ENCODE peak calls at places on chromosome 1, in ten cellular contexts. P is pancreas, E is GM12865, O is bronchial epithelial cell, M is endodermal cell, J is left lung, H is cardiac muscle cell, L is uterus, U is tibial nerve, V is neural crest cell. Q is an unnamed sample.

GRCh38 chr1:26297791-26298124 is 8.7 kb downstream of the UBXN11 start:
- DNase-seq in J (no peak), M (no peak), E (no peak), P (no peak), L (no peak), V (no peak), O (no peak), U (no peak), H (no peak), Q (no peak)

GRCh38 chr1:204338359-204338758 is 21.4 kb downstream of the PLEKHA6 start:
- DNase-seq in H (no peak), J (no peak), O (no peak), L (no peak), E (no peak), V (no peak), M (no peak), U (no peak), P (no peak), Q (no peak)

GRCh38 chr1:199693724-199694123 is 333.8 kb upstream of the NR5A2 start:
- DNase-seq in O (no peak), M (no peak), E (no peak), J (no peak), V (no peak), L (no peak), P (no peak), U (no peak), H (no peak), Q (no peak)

GRCh38 chr1:160070243-160071163 is 543 bp upstream of the KCNJ10 start:
- DNase-seq in E (peak; percentile 53), P (peak; percentile 85), L (peak; percentile 78), J (peak; percentile 71), O (peak; percentile 29), M (peak; percentile 97), H (peak; percentile 62), U (peak; percentile 64), V (peak; percentile 74), Q (peak; percentile 51)

GRCh38 chr1:176559474-176560390 is 96.8 kb downstream of the PAPPA2 start:
- DNase-seq in L (peak; percentile 46), V (peak; percentile 65), U (peak; percentile 60), J (no peak), M (peak; percentile 86), E (peak; percentile 61), O (peak; percentile 43), P (no peak), H (peak; percentile 71), Q (no peak)

GRCh38 chr1:154926201-154926600 is 10.3 kb downstream of the PMVK start:
- DNase-seq in O (no peak), P (no peak), L (no peak), H (no peak), V (no peak), U (no peak), J (no peak), M (no peak), E (no peak), Q (no peak)

GRCh38 chr1:10245674-10246073 is 35.3 kb downstream of the KIF1B start:
- DNase-seq in P (no peak), L (no peak), U (no peak), V (no peak), M (no peak), H (no peak), J (no peak), E (no peak), O (no peak), Q (no peak)

GRCh38 chr1:205849619-205850355 is at the start of gene PM20D1:
- DNase-seq in L (peak; percentile 67), J (peak; percentile 75), U (peak; percentile 77), P (peak; percentile 74), M (peak; percentile 58), O (peak; percentile 50), V (no peak), E (peak; percentile 81), H (peak; percentile 92), Q (peak; percentile 63)

GRCh38 chr1:223741861-223742260 is 29.5 kb downstream of the CAPN2 start:
- DNase-seq in P (no peak), V (no peak), H (no peak), M (peak; percentile 72), U (no peak), L (no peak), O (peak; percentile 97), J (no peak), E (no peak), Q (no peak)
- TF ChIP-seq CTCF in P (no peak), V (no peak), H (no peak), M (no peak), U (no peak), L (no peak), O (no peak), J (no peak), E (no peak), Q (no peak)

GRCh38 chr1:95012389-95012788 is 60.4 kb downstream of the ALG14 start:
- DNase-seq in U (no peak), L (no peak), H (peak; percentile 90), O (no peak), V (no peak), M (no peak), E (no peak), P (no peak), J (no peak), Q (no peak)

GRCh38 chr1:95018602-95019369 is 54.0 kb downstream of the ALG14 start:
- DNase-seq in U (no peak), P (no peak), V (no peak), E (no peak), M (no peak), J (no peak), L (no peak), H (no peak), O (peak; percentile 80), Q (no peak)

GRCh38 chr1:95017775-95018174 is 55.0 kb downstream of the ALG14 start:
- DNase-seq in J (no peak), P (no peak), V (no peak), O (no peak), H (no peak), U (no peak), M (no peak), E (no peak), L (no peak), Q (no peak)

GRCh38 chr1:95010158-95010557 is 62.6 kb downstream of the ALG14 start:
- DNase-seq in L (no peak), U (no peak), M (no peak), V (no peak), E (no peak), H (no peak), O (no peak), P (no peak), J (no peak), Q (no peak)

DNA sequence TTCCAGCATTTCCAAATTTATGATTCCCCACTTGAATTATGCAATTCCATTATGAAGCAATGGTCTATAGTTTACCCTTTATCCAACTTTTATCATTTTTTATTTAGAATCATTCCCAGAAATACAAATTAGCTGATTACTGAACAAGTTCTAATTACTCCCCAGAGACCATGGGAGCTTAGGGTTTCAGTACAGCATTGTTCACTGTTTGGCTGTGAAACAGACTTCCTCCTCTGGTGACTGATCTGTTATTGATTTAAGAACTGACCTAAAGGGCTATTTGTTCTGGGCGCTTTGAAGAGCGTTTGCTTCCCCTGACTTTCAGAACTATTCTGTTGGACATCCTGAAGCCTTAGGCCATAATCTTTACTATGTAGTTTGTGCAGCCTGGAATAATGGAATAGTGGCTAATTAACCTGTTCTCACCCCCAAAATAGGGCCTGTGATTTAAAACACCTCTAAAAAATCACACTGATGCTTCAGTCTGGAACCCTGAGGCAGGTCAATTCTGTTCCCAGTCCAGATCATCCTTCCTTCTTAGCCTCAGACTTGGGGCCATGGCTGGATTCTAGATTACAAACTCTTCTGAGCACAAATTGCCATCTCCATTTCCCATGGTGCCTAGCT is 58.7 kb downstream of the ALG14 start:
- DNase-seq in V (no peak), J (no peak), O (peak; percentile 46), U (no peak), L (no peak), P (no peak), E (no peak), M (no peak), H (no peak), Q (no peak)
- TF ChIP-seq CTCF in V (no peak), J (no peak), O (no peak), U (no peak), L (no peak), P (no peak), E (no peak), M (no peak), H (no peak), Q (no peak)

GRCh38 chr1:95312181-95312580 is 78.2 kb downstream of the RWDD3 start:
- DNase-seq in H (no peak), E (no peak), L (no peak), M (no peak), V (no peak), U (no peak), P (no peak), J (no peak), O (no peak), Q (no peak)

GRCh38 chr1:95311006-95311405 is 77.0 kb downstream of the RWDD3 start:
- DNase-seq in P (no peak), H (no peak), O (no peak), V (no peak), E (no peak), M (no peak), U (no peak), L (no peak), J (no peak), Q (no peak)

GRCh38 chr1:95308276-95308675 is 74.3 kb downstream of the RWDD3 start:
- DNase-seq in L (no peak), J (no peak), O (no peak), E (no peak), M (no peak), V (no peak), U (no peak), P (no peak), H (no peak), Q (no peak)

GRCh38 chr1:95311762-95312161 is 77.8 kb downstream of the RWDD3 start:
- DNase-seq in J (no peak), M (no peak), U (no peak), E (no peak), V (no peak), P (no peak), L (no peak), O (no peak), H (no peak), Q (no peak)

GRCh38 chr1:95309031-95309459 is 75.0 kb downstream of the RWDD3 start:
- DNase-seq in U (no peak), P (no peak), H (peak; percentile 55), J (no peak), E (peak; percentile 5), M (peak; percentile 68), V (peak; percentile 32), O (peak; percentile 33), L (no peak), Q (no peak)
- TF ChIP-seq CTCF in U (peak; percentile 63), P (no peak), H (peak; percentile 58), J (peak; percentile 20), E (peak; percentile 37), M (peak; percentile 81), V (peak; percentile 71), O (peak; percentile 59), L (peak; percentile 16), Q (no peak)

GRCh38 chr1:89987170-89987819 is 7.6 kb upstream of the ZNF326 start:
- DNase-seq in V (peak; percentile 37), M (peak; percentile 77), H (peak; percentile 85), P (no peak), J (no peak), U (peak; percentile 85), E (peak; percentile 82), O (peak; percentile 76), L (peak; percentile 27), Q (no peak)

GRCh38 chr1:89990976-89991831 is 3.7 kb upstream of the ZNF326 start:
- DNase-seq in M (no peak), E (no peak), J (no peak), V (no peak), H (no peak), U (no peak), P (no peak), O (peak; percentile 88), L (no peak), Q (no peak)

GRCh38 chr1:89993541-89993940 is 1.4 kb upstream of the ZNF326 start:
- DNase-seq in J (no peak), E (no peak), V (no peak), O (no peak), U (no peak), P (no peak), L (no peak), H (no peak), M (no peak), Q (no peak)

GRCh38 chr1:89989099-89989498 is 5.8 kb upstream of the ZNF326 start:
- DNase-seq in U (no peak), P (no peak), H (no peak), J (no peak), O (no peak), M (no peak), E (no peak), V (no peak), L (no peak), Q (no peak)

GRCh38 chr1:89989791-89990190 is 5.1 kb upstream of the ZNF326 start:
- DNase-seq in V (no peak), M (peak; percentile 59), U (no peak), P (no peak), L (no peak), O (no peak), H (no peak), J (no peak), E (no peak), Q (no peak)
- TF ChIP-seq CTCF in V (no peak), M (no peak), U (no peak), P (no peak), L (no peak), O (no peak), H (no peak), J (no peak), E (no peak), Q (no peak)